ENCODE peak calls at places on chromosomes 16 and 17, in six cellular contexts. K, D, R, F, G and Z are unnamed samples.

GRCh38 chr17:15498107-15498506 is 30.7 kb upstream of the CDRT4 start:
- DNase-seq in R (no peak), F (no peak), G (no peak), D (no peak), K (no peak), Z (no peak)

GRCh38 chr16:81005644-81006471 is 827 bp downstream of the CMC2 start:
- DNase-seq in K (peak), G (no peak), F (no peak), R (no peak), D (no peak), Z (peak)

GRCh38 chr16:77408607-77409006 is 26.2 kb downstream of the ADAMTS18 start:
- DNase-seq in G (no peak), R (no peak), F (no peak), K (no peak), D (no peak), Z (no peak)

GRCh38 chr16:106623-107324 is 28.7 kb downstream of the MPG start:
- DNase-seq in R (peak), F (peak), G (no peak), D (peak), K (peak), Z (no peak)

GRCh38 chr17:80001376-80001775 is 34.3 kb downstream of the TBC1D16 start:
- DNase-seq in R (no peak), F (no peak), D (no peak), K (no peak), G (no peak), Z (no peak)

GRCh38 chr16:10736926-10737625 is 6.6 kb upstream of the NUBP1 start:
- DNase-seq in G (peak), K (peak), F (peak), R (peak), D (peak), Z (peak)

GRCh38 chr16:83653785-83654184 is 154.0 kb upstream of the HSBP1 start:
- DNase-seq in K (no peak), F (no peak), D (no peak), R (no peak), G (no peak), Z (no peak)

GRCh38 chr16:84844561-84845495 is 25.0 kb downstream of the CRISPLD2 start:
- DNase-seq in K (no peak), R (no peak), G (no peak), F (peak), D (no peak), Z (no peak)

GRCh38 chr17:9729034-9729650 is 62.2 kb downstream of the DHRS7C start:
- DNase-seq in D (no peak), F (no peak), R (peak), G (no peak), K (no peak), Z (no peak)

GRCh38 chr16:15990902-15991301 is 41.5 kb downstream of the ABCC1 start:
- DNase-seq in G (no peak), R (no peak), D (no peak), F (no peak), K (no peak), Z (no peak)

GRCh38 chr16:83345846-83346245 is 461.9 kb upstream of the HSBP1 start:
- DNase-seq in F (no peak), D (no peak), K (no peak), G (no peak), R (no peak), Z (no peak)

GRCh38 chr17:41082565-41083136 is 1.3 kb upstream of the KRTAP4-7 start:
- DNase-seq in K (no peak), R (no peak), G (no peak), F (no peak), D (no peak), Z (no peak)

GRCh38 chr16:66894948-66895696 is 14.8 kb downstream of the PDP2 start:
- DNase-seq in G (no peak), D (peak), F (no peak), K (peak), R (peak), Z (peak)

GRCh38 chr17:81285179-81285878 is 9.8 kb downstream of the SLC38A10 start:
- DNase-seq in D (peak), R (no peak), G (peak), K (peak), F (no peak), Z (peak)

GRCh38 chr17:76687278-76688164 is 23.2 kb downstream of the MXRA7 start:
- DNase-seq in K (no peak), D (no peak), G (peak), F (no peak), R (no peak), Z (peak)

GRCh38 chr17:13600475-13601316 is 1.0 kb downstream of the HS3ST3A1 start:
- DNase-seq in G (no peak), D (no peak), K (no peak), F (no peak), R (no peak), Z (peak)

GRCh38 chr16:53509906-53510703 is 7.1 kb upstream of the AKTIP start:
- DNase-seq in G (no peak), K (peak), D (peak), R (peak), F (no peak), Z (peak)

GRCh38 chr17:57044976-57045867 is 39.8 kb upstream of the AKAP1 start:
- DNase-seq in F (no peak), G (no peak), D (no peak), R (no peak), K (no peak), Z (no peak)

GRCh38 chr17:28199115-28199514 is 119.9 kb upstream of the TMEM97 start:
- DNase-seq in G (no peak), R (no peak), D (no peak), F (no peak), K (no peak), Z (no peak)

GRCh38 chr16:84047626-84048025 is 5.0 kb upstream of the SLC38A8 start:
- DNase-seq in F (no peak), R (no peak), D (no peak), G (no peak), K (no peak), Z (no peak)

GRCh38 chr17:47286198-47286914 is 32.7 kb downstream of the ITGB3 start:
- DNase-seq in F (no peak), K (no peak), R (no peak), G (no peak), D (no peak), Z (no peak)

GRCh38 chr16:1779741-1780676 is 2.4 kb downstream of the SPSB3 start:
- DNase-seq in K (peak), G (no peak), D (no peak), F (no peak), R (no peak), Z (no peak)

GRCh38 chr17:34571428-34572130 is 7.8 kb upstream of the TMEM132E start:
- DNase-seq in D (no peak), G (no peak), F (no peak), R (no peak), K (no peak), Z (no peak)

GRCh38 chr16:48321307-48322036 is 63.7 kb downstream of the SIAH1 start:
- DNase-seq in K (no peak), R (no peak), G (no peak), F (no peak), D (no peak), Z (no peak)

GRCh38 chr17:17751489-17751995 is 70.3 kb downstream of the RAI1 start:
- DNase-seq in G (no peak), D (no peak), R (no peak), F (no peak), K (no peak), Z (no peak)

GRCh38 chr17:34706029-34706428 is 126.6 kb downstream of the TMEM132E start:
- DNase-seq in F (no peak), D (no peak), G (peak), R (no peak), K (no peak), Z (no peak)

GRCh38 chr17:4318186-4318585 is 48.3 kb downstream of the UBE2G1 start:
- DNase-seq in G (no peak), F (no peak), K (peak), R (no peak), D (no peak), Z (peak)

GRCh38 chr17:8556074-8556473 is 74.5 kb downstream of the MYH10 start:
- DNase-seq in D (no peak), K (no peak), G (no peak), R (no peak), F (no peak), Z (no peak)

GRCh38 chr16:71954699-71955195 is 45.5 kb downstream of the PKD1L3 start:
- DNase-seq in D (no peak), F (no peak), G (no peak), R (no peak), K (no peak), Z (no peak)

GRCh38 chr16:72530434-72530833 is 358.5 kb upstream of the PMFBP1 start:
- DNase-seq in R (no peak), K (no peak), D (no peak), F (no peak), G (no peak), Z (no peak)

GRCh38 chr17:35731932-35732805 is 730 bp downstream of the RASL10B start:
- DNase-seq in F (no peak), R (no peak), K (no peak), D (no peak), G (no peak), Z (peak)

GRCh38 chr16:13896543-13897182 is 23.3 kb upstream of the ERCC4 start:
- DNase-seq in R (no peak), K (no peak), D (no peak), G (no peak), F (no peak), Z (no peak)

GRCh38 chr17:44014437-44015172 is at the start of gene TMEM101:
- DNase-seq in D (peak), R (peak), G (peak), F (peak), K (peak), Z (peak)
- TF ChIP-seq EP300 in D (no peak), R (no peak), G (no peak), F (peak), K (no peak), Z (no peak)

GRCh38 chr16:88755745-88756443 is 29.1 kb downstream of the PIEZO1 start:
- DNase-seq in D (no peak), K (no peak), F (no peak), R (no peak), G (no peak), Z (no peak)
- TF ChIP-seq EP300 in D (no peak), K (no peak), F (no peak), R (no peak), G (no peak), Z (no peak)

GRCh38 chr17:83203073-83203471 is 123.7 kb downstream of the METRNL start:
- DNase-seq in K (peak), R (no peak), D (peak), F (no peak), G (no peak), Z (peak)
- TF ChIP-seq EP300 in K (no peak), R (no peak), D (no peak), F (no peak), G (no peak), Z (peak)

DNA sequence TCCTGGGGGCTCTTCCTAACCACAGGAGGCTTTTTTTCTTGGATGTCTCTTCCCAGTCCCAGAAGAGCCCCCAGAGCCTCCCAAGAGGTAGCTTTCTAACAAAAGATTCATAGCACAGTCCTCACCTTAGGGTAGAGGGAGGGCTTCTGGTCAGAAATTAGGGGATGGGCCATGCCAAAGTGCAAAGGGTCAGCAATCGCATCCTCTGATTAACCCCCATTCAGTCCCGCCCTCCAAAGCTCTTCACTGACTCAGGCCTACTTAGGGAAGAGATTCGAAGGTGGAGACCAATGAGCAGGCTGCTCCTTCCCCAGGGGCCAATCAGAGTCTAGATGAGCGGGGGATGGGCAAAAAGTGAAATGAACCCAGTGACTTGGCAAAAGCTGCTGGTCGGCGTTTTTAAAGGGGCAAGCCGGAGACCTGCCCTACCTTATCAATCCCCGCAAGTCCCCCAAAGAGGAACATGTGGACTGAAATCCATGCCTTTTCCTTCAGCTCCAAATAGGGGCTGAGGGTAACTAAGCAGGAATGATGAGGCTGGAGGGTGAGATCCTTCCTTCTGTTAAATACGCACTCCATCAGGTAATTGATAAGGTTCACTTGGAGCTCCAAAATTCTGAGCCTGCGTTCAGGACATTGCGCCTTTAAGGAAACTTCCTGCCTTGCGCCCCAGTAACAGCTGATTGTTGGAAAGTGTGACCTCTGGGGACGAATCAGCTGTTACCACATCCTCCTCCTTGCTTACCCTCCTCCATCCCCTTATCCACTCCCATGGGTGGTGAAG is 6.9 kb upstream of the TLCD2 start:
- DNase-seq in D (peak), G (peak), K (peak), R (peak), F (peak), Z (peak)
- TF ChIP-seq EP300 in D (peak), G (no peak), K (no peak), R (peak), F (peak), Z (peak)

GRCh38 chr17:62916684-62917571 is 49.1 kb upstream of the TANC2 start:
- DNase-seq in R (no peak), G (no peak), F (no peak), K (no peak), D (no peak), Z (no peak)
- TF ChIP-seq EP300 in R (no peak), G (no peak), F (no peak), K (no peak), D (no peak), Z (no peak)

DNA sequence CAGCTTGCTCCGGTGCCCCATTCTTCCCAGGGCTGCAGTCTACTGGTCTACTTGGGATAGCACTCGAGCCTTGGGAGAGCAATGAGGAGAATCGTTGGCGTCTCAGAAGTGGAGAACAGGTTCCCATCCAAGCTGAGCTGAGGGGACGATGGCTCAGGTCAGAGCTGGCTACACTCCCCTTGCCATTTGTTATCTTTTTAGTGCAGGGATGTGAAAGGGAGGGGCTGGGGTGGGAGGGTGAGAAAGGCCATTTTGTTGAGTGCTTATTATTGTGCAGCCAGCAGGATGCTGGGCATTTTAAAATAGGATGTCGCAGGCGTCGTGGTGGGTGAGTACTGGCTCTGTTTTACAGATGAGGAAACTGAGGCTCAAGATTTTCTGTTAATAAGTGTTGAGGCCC is 410.8 kb downstream of the SNX29 start:
- DNase-seq in F (no peak), R (no peak), G (no peak), K (no peak), D (no peak), Z (no peak)
- TF ChIP-seq EP300 in F (no peak), R (no peak), G (no peak), K (no peak), D (no peak), Z (no peak)

DNA sequence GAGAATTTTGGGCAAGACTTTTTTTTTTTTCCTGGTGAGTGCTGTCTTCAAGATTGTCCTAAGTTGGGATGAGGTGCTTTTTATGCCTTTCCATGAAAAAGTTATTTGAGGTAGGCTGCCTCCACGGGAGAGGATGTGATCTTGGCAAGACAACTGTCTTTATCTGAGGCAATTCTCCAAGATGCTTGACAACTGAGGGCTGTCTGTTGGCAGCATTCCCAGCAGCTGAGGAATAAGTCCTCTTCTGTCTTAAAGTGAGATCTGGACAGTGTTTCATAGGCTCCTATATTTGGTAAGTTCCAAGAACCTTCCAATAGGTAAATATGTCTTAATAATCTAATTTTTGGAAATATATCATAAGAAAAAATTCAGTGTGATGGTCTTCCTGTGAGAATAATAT is 662.0 kb downstream of the CDH11 start:
- DNase-seq in D (peak), K (no peak), G (no peak), F (no peak), R (no peak), Z (no peak)
- TF ChIP-seq EP300 in D (no peak), K (no peak), G (no peak), F (no peak), R (no peak), Z (no peak)